ENCODE peak calls at places on chromosomes 12 and 14, in six cellular contexts. Y is activated CD4-positive, alpha-beta T cell treated with anti-CD3 and anti-CD28 coated beads, Interleukin-2, amount 50 U/mL, for 1 hour; Q is endodermal cell; P is pons; M is fibroblast of mammary gland; T is amygdala. Z is an unnamed sample.

GRCh38 chr12:25058619-25059018 is 109.7 kb upstream of the BCAT1 start:
- DNase-seq in Y (no peak), Q (no peak), P (no peak), M (no peak), T (no peak), Z (no peak)

GRCh38 chr14:67416085-67416484 is 4.1 kb upstream of the PLEK2 start:
- DNase-seq in Y (no peak), Q (no peak), P (no peak), M (no peak), T (no peak), Z (peak; percentile 33)

GRCh38 chr14:104290058-104290667 is 151.8 kb downstream of the KIF26A start:
- DNase-seq in Y (no peak), Q (peak; percentile 53), P (no peak), M (no peak), T (no peak), Z (no peak)

GRCh38 chr12:54306925-54307731 is 6.3 kb upstream of the NFE2 start:
- DNase-seq in Y (no peak), Q (no peak), P (no peak), M (peak; percentile 57), T (no peak), Z (peak; percentile 94)

GRCh38 chr14:66514206-66514605 is 6.3 kb downstream of the GPHN start:
- DNase-seq in Y (no peak), Q (no peak), P (no peak), M (peak; percentile 67), T (no peak), Z (peak; percentile 83)

GRCh38 chr14:66099451-66099850 is 386.7 kb upstream of the CCDC196 start:
- DNase-seq in Y (no peak), Q (no peak), P (no peak), M (no peak), T (no peak), Z (no peak)

GRCh38 chr12:47102845-47103666 is 23.3 kb upstream of the AMIGO2 start:
- DNase-seq in Y (no peak), Q (no peak), P (no peak), M (peak; percentile 88), T (no peak), Z (peak; percentile 98)

GRCh38 chr12:116959845-116960514 is 49.2 kb downstream of the FBXW8 start:
- DNase-seq in Y (no peak), Q (peak; percentile 21), P (peak; percentile 17), M (no peak), T (no peak), Z (no peak)

GRCh38 chr14:105418269-105419054 is 1.2 kb upstream of the MTA1 start:
- DNase-seq in Y (no peak), Q (peak; percentile 46), P (no peak), M (no peak), T (no peak), Z (no peak)

GRCh38 chr14:68076451-68076850 is 256.9 kb downstream of the RAD51B start:
- DNase-seq in Y (no peak), Q (no peak), P (no peak), M (peak; percentile 22), T (no peak), Z (peak; percentile 15)

GRCh38 chr12:132056959-132057358 is 87.2 kb downstream of the DDX51 start:
- DNase-seq in Y (no peak), Q (no peak), P (no peak), M (no peak), T (no peak), Z (no peak)

GRCh38 chr12:45928309-45928708 is 62.1 kb downstream of the SCAF11 start:
- DNase-seq in Y (no peak), Q (no peak), P (no peak), M (no peak), T (no peak), Z (no peak)

GRCh38 chr12:53145383-53145782 is 35.1 kb upstream of the ZNF740 start:
- DNase-seq in Y (no peak), Q (no peak), P (no peak), M (peak; percentile 94), T (no peak), Z (peak; percentile 97)

GRCh38 chr12:22271036-22271435 is 63.5 kb downstream of the ST8SIA1 start:
- DNase-seq in Y (no peak), Q (no peak), P (no peak), M (peak; percentile 93), T (no peak), Z (peak; percentile 93)

GRCh38 chr14:45907782-45908181 is 654.8 kb upstream of the MIS18BP1 start:
- DNase-seq in Y (no peak), Q (no peak), P (no peak), M (no peak), T (no peak), Z (no peak)

GRCh38 chr12:16076553-16076952 is 165.4 kb downstream of the DERA start:
- DNase-seq in Y (no peak), Q (peak; percentile 72), P (peak; percentile 35), M (peak; percentile 45), T (no peak), Z (peak; percentile 26)

GRCh38 chr12:15278816-15279658 is 43.3 kb upstream of the PTPRO start:
- DNase-seq in Y (no peak), Q (no peak), P (peak; percentile 13), M (peak; percentile 94), T (no peak), Z (peak; percentile 21)

GRCh38 chr14:98270201-98270600 is 1001.8 kb downstream of the BCL11B start:
- DNase-seq in Y (no peak), Q (no peak), P (no peak), M (no peak), T (no peak), Z (no peak)

GRCh38 chr12:53327435-53328042 is 6.1 kb upstream of the AAAS start:
- DNase-seq in Y (no peak), Q (no peak), P (peak; percentile 57), M (peak; percentile 34), T (no peak), Z (peak; percentile 43)

GRCh38 chr14:61724133-61724532 is 28.8 kb downstream of the HIF1A start:
- DNase-seq in Y (no peak), Q (no peak), P (no peak), M (no peak), T (no peak), Z (no peak)

GRCh38 chr14:102316048-102316745 is 3.3 kb upstream of the ZNF839 start:
- DNase-seq in Y (peak; percentile 6), Q (no peak), P (no peak), M (peak; percentile 74), T (peak; percentile 63), Z (peak; percentile 79)